ENCODE peak calls at places on chromosomes 5 and 9, in nine cellular contexts. C is hypothalamus, V is neural crest cell, N is kidney, B is prostate gland, K is T-cell, W is HuH-7.5, U is breast epithelium, P is SJCRH30. T is an unnamed sample.

GRCh38 chr5:143635146-143635752 is 176.7 kb upstream of the HMHB1 start:
- DNase-seq in C (no peak), V (no peak), N (no peak), B (no peak), K (no peak), W (no peak), U (no peak), P (no peak), T (peak)

GRCh38 chr5:13359326-13359725 is 585.2 kb downstream of the DNAH5 start:
- DNase-seq in C (no peak), V (no peak), N (no peak), B (no peak), K (no peak), W (no peak), U (no peak), P (no peak), T (no peak)

GRCh38 chr5:67343835-67344234 is 147.2 kb upstream of the CD180 start:
- DNase-seq in C (no peak), V (no peak), N (peak), B (no peak), K (no peak), W (no peak), U (no peak), P (no peak), T (no peak)

GRCh38 chr5:177117441-177118045 is 16.0 kb upstream of the NSD1 start:
- DNase-seq in C (no peak), V (no peak), N (peak), B (no peak), K (no peak), W (no peak), U (no peak), P (no peak), T (no peak)

GRCh38 chr5:108917596-108917995 is 169.9 kb downstream of the FER start:
- DNase-seq in C (no peak), V (no peak), N (no peak), B (no peak), K (no peak), W (no peak), U (no peak), P (no peak), T (no peak)

GRCh38 chr9:35790385-35791291 is 753 bp upstream of the NPR2 start:
- DNase-seq in C (peak), V (peak), N (peak), B (peak), K (peak), W (peak), U (peak), P (peak), T (peak)

GRCh38 chr9:117138257-117138656 is 276.6 kb downstream of the ASTN2 start:
- DNase-seq in C (no peak), V (no peak), N (no peak), B (no peak), K (no peak), W (no peak), U (no peak), P (no peak), T (no peak)

GRCh38 chr9:24118170-24118569 is 292.1 kb upstream of the ELAVL2 start:
- DNase-seq in C (no peak), V (no peak), N (no peak), B (no peak), K (no peak), W (no peak), U (no peak), P (peak), T (no peak)

GRCh38 chr9:80957806-80958205 is 731.5 kb downstream of the TLE1 start:
- DNase-seq in C (no peak), V (no peak), N (no peak), B (no peak), K (no peak), W (no peak), U (no peak), P (peak), T (no peak)

GRCh38 chr5:126913316-126913715 is 117.0 kb downstream of the MARCHF3 start:
- DNase-seq in C (no peak), V (no peak), N (no peak), B (no peak), K (no peak), W (no peak), U (no peak), P (no peak), T (no peak)

GRCh38 chr5:74762599-74762998 is 4.3 kb downstream of the GFM2 start:
- DNase-seq in C (no peak), V (no peak), N (no peak), B (no peak), K (no peak), W (no peak), U (no peak), P (peak), T (peak)

GRCh38 chr9:117496307-117496706 is 81.5 kb upstream of the ASTN2 start:
- DNase-seq in C (no peak), V (no peak), N (no peak), B (no peak), K (no peak), W (no peak), U (no peak), P (no peak), T (no peak)

GRCh38 chr5:151692312-151692711 is 5.6 kb upstream of the SPARC start:
- DNase-seq in C (no peak), V (no peak), N (no peak), B (no peak), K (no peak), W (no peak), U (no peak), P (peak), T (no peak)

GRCh38 chr5:115321309-115321708 is 24.9 kb upstream of the CCDC112 start:
- DNase-seq in C (no peak), V (no peak), N (no peak), B (no peak), K (no peak), W (no peak), U (no peak), P (no peak), T (no peak)

GRCh38 chr5:87151547-87151946 is 116.1 kb upstream of the RASA1 start:
- DNase-seq in C (no peak), V (no peak), N (no peak), B (no peak), K (no peak), W (no peak), U (no peak), P (no peak), T (no peak)

GRCh38 chr9:136925414-136926153 is 19.0 kb downstream of the FBXW5 start:
- DNase-seq in C (no peak), V (no peak), N (peak), B (no peak), K (no peak), W (no peak), U (no peak), P (no peak), T (no peak)

GRCh38 chr9:71096431-71097108 is 24.9 kb downstream of the TRPM3 start:
- DNase-seq in C (peak), V (no peak), N (no peak), B (no peak), K (no peak), W (peak), U (no peak), P (no peak), T (peak)

GRCh38 chr9:16417101-16417500 is 453.4 kb downstream of the BNC2 start:
- DNase-seq in C (no peak), V (no peak), N (no peak), B (no peak), K (no peak), W (no peak), U (no peak), P (no peak), T (no peak)

GRCh38 chr9:92468206-92468605 is 14.1 kb downstream of the ASPN start:
- DNase-seq in C (peak), V (no peak), N (no peak), B (no peak), K (no peak), W (no peak), U (no peak), P (no peak), T (no peak)

GRCh38 chr9:137176302-137177182 is 4.7 kb upstream of the TMEM210 start:
- DNase-seq in C (peak), V (no peak), N (no peak), B (peak), K (peak), W (peak), U (no peak), P (peak), T (peak)

GRCh38 chr5:158013939-158014338 is 155.0 kb upstream of the CLINT1 start:
- DNase-seq in C (peak), V (no peak), N (no peak), B (no peak), K (no peak), W (no peak), U (no peak), P (peak), T (peak)

GRCh38 chr9:22100626-22101025 is 91.5 kb upstream of the CDKN2B start:
- DNase-seq in C (no peak), V (no peak), N (no peak), B (no peak), K (no peak), W (no peak), U (no peak), P (no peak), T (no peak)

GRCh38 chr9:92964981-92965758 is 17.8 kb downstream of the FGD3 start:
- DNase-seq in C (no peak), V (no peak), N (peak), B (no peak), K (no peak), W (no peak), U (peak), P (no peak), T (no peak)

GRCh38 chr9:87601175-87601574 is 103.5 kb downstream of the DAPK1 start:
- DNase-seq in C (no peak), V (no peak), N (no peak), B (no peak), K (no peak), W (peak), U (no peak), P (no peak), T (peak)

GRCh38 chr9:114138537-114138936 is 16.8 kb upstream of the COL27A1 start:
- DNase-seq in C (no peak), V (no peak), N (peak), B (no peak), K (no peak), W (no peak), U (no peak), P (no peak), T (no peak)

GRCh38 chr5:149675467-149676201 is 54.5 kb upstream of the PPARGC1B start:
- DNase-seq in C (no peak), V (no peak), N (peak), B (no peak), K (no peak), W (no peak), U (no peak), P (peak), T (no peak)

T was measured in HepG2.